ENCODE peak calls at places on chromosomes 11 and 22, in ten cellular contexts. One of them, this sample, is unnamed.

GRCh38 chr11:65066805-65067291 is 8.5 kb upstream of the NAALADL1 start:
- DNase-seq in activated effector memory CD4-positive, alpha-beta T cell treated with Interleukin-2 at 50 U/mL for 16 hours: no peak
- DNase-seq in HCT116: no peak
- DNase-seq in iPS-NIHi11: peak; percentile 70
- DNase-seq in brain microvascular endothelial cell: no peak
- DNase-seq in activated naive CD8-positive, alpha-beta T cell treated with anti-CD3 and anti-CD28 coated beads, Interleukin-2, amount 10 ng/mL, durations not matched to agents 7 days and 5 days: no peak
- DNase-seq in caudate nucleus: no peak
- DNase-seq in mammary epithelial cell: no peak
- DNase-seq in stromal cell of bone marrow: no peak
- DNase-seq in kidney tubule cell: no peak
- DNase-seq in this sample: no peak

GRCh38 chr11:118609380-118610219 is 2.2 kb downstream of the PHLDB1 start:
- DNase-seq in activated effector memory CD4-positive, alpha-beta T cell treated with Interleukin-2 at 50 U/mL for 16 hours: peak; percentile 9
- DNase-seq in HCT116: no peak
- DNase-seq in iPS-NIHi11: no peak
- DNase-seq in brain microvascular endothelial cell: no peak
- DNase-seq in activated naive CD8-positive, alpha-beta T cell treated with anti-CD3 and anti-CD28 coated beads, Interleukin-2, amount 10 ng/mL, durations not matched to agents 7 days and 5 days: peak; percentile 58
- DNase-seq in caudate nucleus: peak; percentile 76
- DNase-seq in mammary epithelial cell: no peak
- DNase-seq in stromal cell of bone marrow: no peak
- DNase-seq in kidney tubule cell: no peak
- DNase-seq in this sample: peak; percentile 4

GRCh38 chr11:47784785-47785381 is 17.7 kb upstream of the FNBP4 start:
- DNase-seq in activated effector memory CD4-positive, alpha-beta T cell treated with Interleukin-2 at 50 U/mL for 16 hours: no peak
- DNase-seq in HCT116: no peak
- DNase-seq in iPS-NIHi11: no peak
- DNase-seq in brain microvascular endothelial cell: no peak
- DNase-seq in activated naive CD8-positive, alpha-beta T cell treated with anti-CD3 and anti-CD28 coated beads, Interleukin-2, amount 10 ng/mL, durations not matched to agents 7 days and 5 days: no peak
- DNase-seq in caudate nucleus: no peak
- DNase-seq in mammary epithelial cell: no peak
- DNase-seq in stromal cell of bone marrow: no peak
- DNase-seq in kidney tubule cell: no peak
- DNase-seq in this sample: no peak

GRCh38 chr11:130166457-130166784 is 6.8 kb downstream of the ST14 start:
- DNase-seq in activated effector memory CD4-positive, alpha-beta T cell treated with Interleukin-2 at 50 U/mL for 16 hours: no peak
- DNase-seq in HCT116: peak; percentile 82
- DNase-seq in iPS-NIHi11: peak; percentile 16
- DNase-seq in brain microvascular endothelial cell: peak; percentile 98
- DNase-seq in activated naive CD8-positive, alpha-beta T cell treated with anti-CD3 and anti-CD28 coated beads, Interleukin-2, amount 10 ng/mL, durations not matched to agents 7 days and 5 days: no peak
- DNase-seq in caudate nucleus: no peak
- DNase-seq in mammary epithelial cell: peak; percentile 99
- DNase-seq in stromal cell of bone marrow: peak; percentile 89
- DNase-seq in kidney tubule cell: peak; percentile 99
- DNase-seq in this sample: no peak

GRCh38 chr11:2428322-2428795 is 16.0 kb downstream of the TRPM5 start:
- DNase-seq in activated effector memory CD4-positive, alpha-beta T cell treated with Interleukin-2 at 50 U/mL for 16 hours: peak; percentile 74
- DNase-seq in HCT116: peak; percentile 52
- DNase-seq in iPS-NIHi11: peak; percentile 81
- DNase-seq in brain microvascular endothelial cell: peak; percentile 44
- DNase-seq in activated naive CD8-positive, alpha-beta T cell treated with anti-CD3 and anti-CD28 coated beads, Interleukin-2, amount 10 ng/mL, durations not matched to agents 7 days and 5 days: peak; percentile 84
- DNase-seq in caudate nucleus: no peak
- DNase-seq in mammary epithelial cell: peak; percentile 19
- DNase-seq in stromal cell of bone marrow: peak; percentile 8
- DNase-seq in kidney tubule cell: peak; percentile 58
- DNase-seq in this sample: peak; percentile 76

GRCh38 chr11:21472256-21472655 is 720.6 kb upstream of the ANO5 start:
- DNase-seq in activated effector memory CD4-positive, alpha-beta T cell treated with Interleukin-2 at 50 U/mL for 16 hours: no peak
- DNase-seq in HCT116: no peak
- DNase-seq in iPS-NIHi11: no peak
- DNase-seq in brain microvascular endothelial cell: no peak
- DNase-seq in activated naive CD8-positive, alpha-beta T cell treated with anti-CD3 and anti-CD28 coated beads, Interleukin-2, amount 10 ng/mL, durations not matched to agents 7 days and 5 days: no peak
- DNase-seq in caudate nucleus: no peak
- DNase-seq in mammary epithelial cell: peak; percentile 19
- DNase-seq in stromal cell of bone marrow: no peak
- DNase-seq in kidney tubule cell: peak; percentile 80
- DNase-seq in this sample: no peak

GRCh38 chr11:121965330-121965729 is 150.7 kb downstream of the BLID start:
- DNase-seq in activated effector memory CD4-positive, alpha-beta T cell treated with Interleukin-2 at 50 U/mL for 16 hours: no peak
- DNase-seq in HCT116: no peak
- DNase-seq in iPS-NIHi11: no peak
- DNase-seq in brain microvascular endothelial cell: peak; percentile 79
- DNase-seq in activated naive CD8-positive, alpha-beta T cell treated with anti-CD3 and anti-CD28 coated beads, Interleukin-2, amount 10 ng/mL, durations not matched to agents 7 days and 5 days: no peak
- DNase-seq in caudate nucleus: no peak
- DNase-seq in mammary epithelial cell: peak; percentile 79
- DNase-seq in stromal cell of bone marrow: no peak
- DNase-seq in kidney tubule cell: peak; percentile 38
- DNase-seq in this sample: no peak

GRCh38 chr11:85682330-85683305 is 3.4 kb downstream of the CCDC89 start:
- DNase-seq in activated effector memory CD4-positive, alpha-beta T cell treated with Interleukin-2 at 50 U/mL for 16 hours: peak; percentile 19
- DNase-seq in HCT116: no peak
- DNase-seq in iPS-NIHi11: no peak
- DNase-seq in brain microvascular endothelial cell: peak; percentile 17
- DNase-seq in activated naive CD8-positive, alpha-beta T cell treated with anti-CD3 and anti-CD28 coated beads, Interleukin-2, amount 10 ng/mL, durations not matched to agents 7 days and 5 days: peak; percentile 79
- DNase-seq in caudate nucleus: peak; percentile 23
- DNase-seq in mammary epithelial cell: no peak
- DNase-seq in stromal cell of bone marrow: no peak
- DNase-seq in kidney tubule cell: peak; percentile 63
- DNase-seq in this sample: peak; percentile 21

GRCh38 chr11:36092314-36093030 is 148.6 kb downstream of the LDLRAD3 start:
- DNase-seq in activated effector memory CD4-positive, alpha-beta T cell treated with Interleukin-2 at 50 U/mL for 16 hours: no peak
- DNase-seq in HCT116: no peak
- DNase-seq in iPS-NIHi11: peak; percentile 25
- DNase-seq in brain microvascular endothelial cell: no peak
- DNase-seq in activated naive CD8-positive, alpha-beta T cell treated with anti-CD3 and anti-CD28 coated beads, Interleukin-2, amount 10 ng/mL, durations not matched to agents 7 days and 5 days: no peak
- DNase-seq in caudate nucleus: no peak
- DNase-seq in mammary epithelial cell: no peak
- DNase-seq in stromal cell of bone marrow: no peak
- DNase-seq in kidney tubule cell: no peak
- DNase-seq in this sample: no peak

GRCh38 chr22:20948989-20949388 is 18.1 kb upstream of the AIFM3 start:
- DNase-seq in activated effector memory CD4-positive, alpha-beta T cell treated with Interleukin-2 at 50 U/mL for 16 hours: no peak
- DNase-seq in HCT116: no peak
- DNase-seq in iPS-NIHi11: no peak
- DNase-seq in brain microvascular endothelial cell: no peak
- DNase-seq in activated naive CD8-positive, alpha-beta T cell treated with anti-CD3 and anti-CD28 coated beads, Interleukin-2, amount 10 ng/mL, durations not matched to agents 7 days and 5 days: no peak
- DNase-seq in caudate nucleus: no peak
- DNase-seq in mammary epithelial cell: no peak
- DNase-seq in stromal cell of bone marrow: no peak
- DNase-seq in kidney tubule cell: no peak
- DNase-seq in this sample: no peak

GRCh38 chr11:126159719-126160344 is 51.6 kb downstream of the RPUSD4 start:
- DNase-seq in activated effector memory CD4-positive, alpha-beta T cell treated with Interleukin-2 at 50 U/mL for 16 hours: no peak
- DNase-seq in HCT116: no peak
- DNase-seq in iPS-NIHi11: peak; percentile 66
- DNase-seq in brain microvascular endothelial cell: no peak
- DNase-seq in activated naive CD8-positive, alpha-beta T cell treated with anti-CD3 and anti-CD28 coated beads, Interleukin-2, amount 10 ng/mL, durations not matched to agents 7 days and 5 days: no peak
- DNase-seq in caudate nucleus: no peak
- DNase-seq in mammary epithelial cell: no peak
- DNase-seq in stromal cell of bone marrow: no peak
- DNase-seq in kidney tubule cell: no peak
- DNase-seq in this sample: no peak

GRCh38 chr11:15336016-15336415 is 221.3 kb downstream of the INSC start:
- DNase-seq in activated effector memory CD4-positive, alpha-beta T cell treated with Interleukin-2 at 50 U/mL for 16 hours: no peak
- DNase-seq in HCT116: no peak
- DNase-seq in iPS-NIHi11: peak; percentile 41
- DNase-seq in brain microvascular endothelial cell: no peak
- DNase-seq in activated naive CD8-positive, alpha-beta T cell treated with anti-CD3 and anti-CD28 coated beads, Interleukin-2, amount 10 ng/mL, durations not matched to agents 7 days and 5 days: no peak
- DNase-seq in caudate nucleus: no peak
- DNase-seq in mammary epithelial cell: peak; percentile 13
- DNase-seq in stromal cell of bone marrow: no peak
- DNase-seq in kidney tubule cell: no peak
- DNase-seq in this sample: no peak

GRCh38 chr11:124898711-124899110 is 1.0 kb upstream of the ROBO4 start:
- DNase-seq in activated effector memory CD4-positive, alpha-beta T cell treated with Interleukin-2 at 50 U/mL for 16 hours: no peak
- DNase-seq in HCT116: no peak
- DNase-seq in iPS-NIHi11: no peak
- DNase-seq in brain microvascular endothelial cell: no peak
- DNase-seq in activated naive CD8-positive, alpha-beta T cell treated with anti-CD3 and anti-CD28 coated beads, Interleukin-2, amount 10 ng/mL, durations not matched to agents 7 days and 5 days: no peak
- DNase-seq in caudate nucleus: peak; percentile 40
- DNase-seq in mammary epithelial cell: no peak
- DNase-seq in stromal cell of bone marrow: peak; percentile 48
- DNase-seq in kidney tubule cell: no peak
- DNase-seq in this sample: no peak

GRCh38 chr11:134592391-134592990 is 180.4 kb upstream of the B3GAT1 start:
- DNase-seq in activated effector memory CD4-positive, alpha-beta T cell treated with Interleukin-2 at 50 U/mL for 16 hours: no peak
- DNase-seq in HCT116: peak; percentile 49
- DNase-seq in iPS-NIHi11: peak; percentile 69
- DNase-seq in brain microvascular endothelial cell: peak; percentile 37
- DNase-seq in activated naive CD8-positive, alpha-beta T cell treated with anti-CD3 and anti-CD28 coated beads, Interleukin-2, amount 10 ng/mL, durations not matched to agents 7 days and 5 days: peak; percentile 63
- DNase-seq in caudate nucleus: no peak
- DNase-seq in mammary epithelial cell: no peak
- DNase-seq in stromal cell of bone marrow: no peak
- DNase-seq in kidney tubule cell: peak; percentile 48
- DNase-seq in this sample: no peak

GRCh38 chr22:39610766-39611165 is 40.2 kb downstream of the CACNA1I start:
- DNase-seq in activated effector memory CD4-positive, alpha-beta T cell treated with Interleukin-2 at 50 U/mL for 16 hours: no peak
- DNase-seq in HCT116: no peak
- DNase-seq in iPS-NIHi11: no peak
- DNase-seq in brain microvascular endothelial cell: no peak
- DNase-seq in activated naive CD8-positive, alpha-beta T cell treated with anti-CD3 and anti-CD28 coated beads, Interleukin-2, amount 10 ng/mL, durations not matched to agents 7 days and 5 days: no peak
- DNase-seq in caudate nucleus: no peak
- DNase-seq in mammary epithelial cell: no peak
- DNase-seq in stromal cell of bone marrow: no peak
- DNase-seq in kidney tubule cell: no peak
- DNase-seq in this sample: no peak

GRCh38 chr11:19995131-19995530 is 165.1 kb downstream of the DBX1 start:
- DNase-seq in activated effector memory CD4-positive, alpha-beta T cell treated with Interleukin-2 at 50 U/mL for 16 hours: no peak
- DNase-seq in HCT116: peak; percentile 21
- DNase-seq in iPS-NIHi11: no peak
- DNase-seq in brain microvascular endothelial cell: peak; percentile 86
- DNase-seq in activated naive CD8-positive, alpha-beta T cell treated with anti-CD3 and anti-CD28 coated beads, Interleukin-2, amount 10 ng/mL, durations not matched to agents 7 days and 5 days: no peak
- DNase-seq in caudate nucleus: no peak
- DNase-seq in mammary epithelial cell: peak; percentile 91
- DNase-seq in stromal cell of bone marrow: peak; percentile 33
- DNase-seq in kidney tubule cell: peak; percentile 83
- DNase-seq in this sample: no peak

GRCh38 chr22:19865141-19865829 is 10.6 kb upstream of the GNB1L start:
- DNase-seq in activated effector memory CD4-positive, alpha-beta T cell treated with Interleukin-2 at 50 U/mL for 16 hours: no peak
- DNase-seq in HCT116: no peak
- DNase-seq in iPS-NIHi11: no peak
- DNase-seq in brain microvascular endothelial cell: no peak
- DNase-seq in activated naive CD8-positive, alpha-beta T cell treated with anti-CD3 and anti-CD28 coated beads, Interleukin-2, amount 10 ng/mL, durations not matched to agents 7 days and 5 days: no peak
- DNase-seq in caudate nucleus: no peak
- DNase-seq in mammary epithelial cell: no peak
- DNase-seq in stromal cell of bone marrow: no peak
- DNase-seq in kidney tubule cell: no peak
- DNase-seq in this sample: no peak

GRCh38 chr11:122153746-122154145 is 37.7 kb upstream of the BLID start:
- DNase-seq in activated effector memory CD4-positive, alpha-beta T cell treated with Interleukin-2 at 50 U/mL for 16 hours: no peak
- DNase-seq in HCT116: no peak
- DNase-seq in iPS-NIHi11: no peak
- DNase-seq in brain microvascular endothelial cell: no peak
- DNase-seq in activated naive CD8-positive, alpha-beta T cell treated with anti-CD3 and anti-CD28 coated beads, Interleukin-2, amount 10 ng/mL, durations not matched to agents 7 days and 5 days: no peak
- DNase-seq in caudate nucleus: no peak
- DNase-seq in mammary epithelial cell: no peak
- DNase-seq in stromal cell of bone marrow: no peak
- DNase-seq in kidney tubule cell: no peak
- DNase-seq in this sample: no peak

GRCh38 chr22:26127126-26127525 is 42.1 kb upstream of the SEZ6L start:
- DNase-seq in activated effector memory CD4-positive, alpha-beta T cell treated with Interleukin-2 at 50 U/mL for 16 hours: no peak
- DNase-seq in HCT116: no peak
- DNase-seq in iPS-NIHi11: no peak
- DNase-seq in brain microvascular endothelial cell: no peak
- DNase-seq in activated naive CD8-positive, alpha-beta T cell treated with anti-CD3 and anti-CD28 coated beads, Interleukin-2, amount 10 ng/mL, durations not matched to agents 7 days and 5 days: no peak
- DNase-seq in caudate nucleus: no peak
- DNase-seq in mammary epithelial cell: no peak
- DNase-seq in stromal cell of bone marrow: no peak
- DNase-seq in kidney tubule cell: peak; percentile 63
- DNase-seq in this sample: no peak